ENCODE peak calls at places on chromosome 6, in ten cellular contexts. Q, Y, T, K, R, Z, J, D, A and P are unnamed samples.

GRCh38 chr6:82608365-82608764 is 244.7 kb downstream of the TPBG start:
- DNase-seq in Q (no peak), Y (no peak), T (no peak), K (no peak), R (no peak), Z (no peak), J (no peak), D (no peak), A (no peak), P (no peak)

GRCh38 chr6:1313755-1314503 is 2.0 kb downstream of the FOXQ1 start:
- DNase-seq in Q (no peak), Y (peak; percentile 63), T (peak; percentile 15), K (no peak), R (peak; percentile 62), Z (no peak), J (no peak), D (peak; percentile 75), A (no peak), P (no peak)

GRCh38 chr6:108027594-108027993 is 46.9 kb downstream of the OSTM1 start:
- DNase-seq in Q (no peak), Y (peak; percentile 69), T (peak; percentile 13), K (no peak), R (no peak), Z (no peak), J (no peak), D (peak; percentile 30), A (no peak), P (no peak)

GRCh38 chr6:149236584-149236983 is 80.9 kb upstream of the TAB2 start:
- DNase-seq in Q (no peak), Y (no peak), T (no peak), K (no peak), R (no peak), Z (no peak), J (no peak), D (no peak), A (no peak), P (no peak)

GRCh38 chr6:142913511-142914047 is 31.4 kb downstream of the HIVEP2 start:
- DNase-seq in Q (peak; percentile 94), Y (peak; percentile 57), T (no peak), K (no peak), R (no peak), Z (peak; percentile 27), J (peak; percentile 86), D (no peak), A (no peak), P (no peak)

GRCh38 chr6:125257351-125257750 is 44.4 kb downstream of the HDDC2 start:
- DNase-seq in Q (no peak), Y (no peak), T (no peak), K (no peak), R (no peak), Z (no peak), J (no peak), D (no peak), A (no peak), P (no peak)

GRCh38 chr6:142416179-142416578 is 114.4 kb downstream of the ADGRG6 start:
- DNase-seq in Q (no peak), Y (no peak), T (no peak), K (no peak), R (no peak), Z (no peak), J (no peak), D (no peak), A (no peak), P (no peak)

GRCh38 chr6:47670851-47671250 is 27.5 kb upstream of the ADGRF4 start:
- DNase-seq in Q (no peak), Y (no peak), T (no peak), K (no peak), R (no peak), Z (no peak), J (no peak), D (no peak), A (no peak), P (no peak)

GRCh38 chr6:5085638-5086293 is 625 bp downstream of the PPP1R3G start:
- DNase-seq in Q (no peak), Y (peak; percentile 29), T (no peak), K (no peak), R (no peak), Z (no peak), J (peak; percentile 81), D (no peak), A (no peak), P (no peak)

GRCh38 chr6:156976144-156977088 is 199.2 kb downstream of the ARID1B start:
- DNase-seq in Q (no peak), Y (no peak), T (no peak), K (no peak), R (no peak), Z (no peak), J (no peak), D (no peak), A (no peak), P (no peak)

GRCh38 chr6:156980515-156980914 is 203.3 kb downstream of the ARID1B start:
- DNase-seq in Q (no peak), Y (no peak), T (no peak), K (no peak), R (no peak), Z (no peak), J (no peak), D (no peak), A (no peak), P (no peak)

GRCh38 chr6:156975414-156975813 is 198.2 kb downstream of the ARID1B start:
- DNase-seq in Q (no peak), Y (no peak), T (no peak), K (no peak), R (no peak), Z (no peak), J (no peak), D (no peak), A (no peak), P (no peak)

GRCh38 chr6:156978948-156979347 is 201.8 kb downstream of the ARID1B start:
- DNase-seq in Q (no peak), Y (no peak), T (no peak), K (no peak), R (no peak), Z (no peak), J (no peak), D (no peak), A (no peak), P (no peak)

DNA sequence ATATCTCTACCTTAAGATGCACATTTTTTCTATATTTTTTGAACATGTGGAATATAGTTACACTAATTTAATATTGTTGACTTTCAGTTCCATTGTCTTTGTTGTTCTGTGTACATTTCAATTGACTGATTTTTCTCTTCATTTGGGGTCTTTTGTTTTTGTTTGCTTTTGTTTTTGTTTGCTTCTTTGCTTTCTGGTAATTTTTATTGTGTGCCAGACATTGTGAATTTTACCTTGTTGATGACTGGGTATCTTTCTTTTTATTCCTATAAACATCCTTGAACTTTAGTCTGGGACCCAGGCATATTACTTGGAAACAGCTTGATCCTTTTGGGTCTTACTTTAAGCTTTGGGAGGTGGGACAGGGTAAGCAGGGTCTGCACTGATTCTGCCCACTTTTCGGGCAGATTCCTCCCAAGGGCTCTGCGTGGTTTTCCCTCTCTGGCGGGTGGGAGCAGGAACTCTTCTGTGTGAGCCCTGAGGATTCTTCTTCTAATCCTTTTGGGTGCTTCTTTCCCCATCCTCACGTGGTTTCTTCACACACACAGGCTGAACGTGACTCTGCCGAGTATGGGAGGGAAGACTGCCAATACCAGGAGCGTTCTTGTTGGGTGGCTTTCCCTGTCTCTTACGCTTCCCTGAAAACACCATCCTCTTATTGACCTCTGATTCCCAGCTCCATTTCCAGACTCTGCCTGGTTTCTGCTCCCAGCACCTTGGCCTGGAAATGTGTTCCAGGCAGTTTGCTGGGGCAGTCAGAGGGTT is 200.5 kb downstream of the ARID1B start:
- DNase-seq in Q (no peak), Y (no peak), T (no peak), K (no peak), R (no peak), Z (no peak), J (no peak), D (peak; percentile 46), A (no peak), P (no peak)
- TF ChIP-seq POLR2AphosphoS5 in Q (no peak), Y (no peak), T (no peak), K (no peak), R (no peak), Z (no peak), J (no peak), D (no peak), A (no peak), P (peak; percentile 40)

DNA sequence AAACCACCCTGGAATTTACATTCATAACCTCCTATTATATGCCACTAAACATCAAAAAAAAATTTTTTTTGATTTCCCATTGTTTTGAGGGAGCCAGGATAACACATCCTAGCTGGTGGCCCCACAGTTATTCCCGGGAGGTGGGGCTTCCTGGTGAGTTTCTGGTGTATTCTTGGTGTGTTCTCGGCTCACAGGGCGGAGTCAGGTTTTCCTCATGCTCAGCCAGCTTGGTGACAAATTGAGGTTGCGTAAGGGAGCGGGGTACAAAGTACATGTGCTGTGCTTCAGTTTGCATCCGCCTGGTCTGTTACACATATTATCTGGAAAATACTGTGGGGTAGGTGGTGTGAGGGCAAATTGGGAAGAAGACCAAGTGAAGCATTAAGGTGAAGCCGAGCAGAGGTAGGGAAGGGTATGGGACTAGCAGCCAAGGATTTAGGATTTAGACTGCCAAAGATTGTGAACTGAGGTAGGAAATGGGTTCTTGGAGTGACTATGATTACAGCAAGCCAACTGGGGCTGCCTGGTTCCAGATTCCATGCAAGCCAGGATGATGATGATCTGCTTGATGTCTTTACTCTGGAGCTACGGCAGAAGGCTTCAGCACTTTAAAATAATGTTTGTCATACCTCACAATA is 46.2 kb upstream of the EEF1A1 start:
- DNase-seq in Q (no peak), Y (peak; percentile 86), T (peak; percentile 75), K (peak; percentile 90), R (peak; percentile 96), Z (no peak), J (no peak), D (peak; percentile 84), A (no peak), P (peak; percentile 86)
- TF ChIP-seq POLR2AphosphoS5 in Q (no peak), Y (peak; percentile 65), T (no peak), K (no peak), R (peak; percentile 86), Z (no peak), J (no peak), D (no peak), A (no peak), P (peak; percentile 28)

DNA sequence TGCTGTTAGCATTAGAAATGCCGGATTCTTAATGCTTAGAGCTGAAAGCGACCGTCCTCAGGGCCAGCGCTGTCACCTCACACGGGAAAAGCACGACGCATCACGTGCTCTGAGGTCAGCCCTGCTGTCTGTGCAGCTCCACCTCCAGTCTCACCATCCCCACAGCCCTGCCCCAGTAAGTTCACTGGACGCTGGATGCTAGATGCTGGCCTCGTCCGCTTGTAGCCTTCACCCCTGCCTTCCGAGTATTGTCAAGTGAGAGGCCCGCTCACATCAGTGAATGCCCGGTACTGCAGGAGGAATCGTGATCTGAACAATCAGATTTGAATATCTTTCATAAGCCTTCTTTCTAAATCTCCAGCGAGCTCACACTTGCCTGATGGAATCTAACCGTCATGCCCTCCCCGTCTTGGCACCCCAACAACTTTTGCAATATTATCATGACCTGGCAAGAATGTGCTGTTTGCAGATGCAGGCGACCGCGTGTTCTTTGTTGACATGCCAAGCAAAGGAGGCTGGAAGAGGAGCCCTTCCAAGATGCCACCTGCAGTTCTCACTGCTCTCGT is 64.9 kb downstream of the DLL1 start:
- DNase-seq in Q (no peak), Y (no peak), T (no peak), K (peak; percentile 66), R (no peak), Z (no peak), J (peak; percentile 80), D (peak; percentile 47), A (no peak), P (no peak)
- TF ChIP-seq POLR2AphosphoS5 in Q (no peak), Y (no peak), T (no peak), K (no peak), R (no peak), Z (no peak), J (peak; percentile 55), D (no peak), A (peak; percentile 16), P (no peak)

GRCh38 chr6:16749516-16750485 is 11.5 kb downstream of the ATXN1 start:
- DNase-seq in Q (no peak), Y (no peak), T (no peak), K (no peak), R (no peak), Z (no peak), J (no peak), D (no peak), A (no peak), P (no peak)
- TF ChIP-seq POLR2AphosphoS5 in Q (no peak), Y (no peak), T (no peak), K (no peak), R (no peak), Z (no peak), J (no peak), D (no peak), A (no peak), P (no peak)